ENCODE peak calls at places on chromosome 12, in four cellular contexts. One of them, this sample, is unnamed.

GRCh38 chr12:102510031-102510430 is 29.7 kb upstream of the IGF1 start:
- DNase-seq in stomach: no peak
- DNase-seq in suprapubic skin: no peak
- DNase-seq in GM12878: no peak
- DNase-seq in this sample: no peak

GRCh38 chr12:107560194-107560905 is 125.2 kb upstream of the PWP1 start:
- DNase-seq in stomach: no peak
- DNase-seq in suprapubic skin: no peak
- DNase-seq in GM12878: no peak
- DNase-seq in this sample: no peak

GRCh38 chr12:108126990-108127468 is 2.1 kb upstream of the WSCD2 start:
- DNase-seq in stomach: no peak
- DNase-seq in suprapubic skin: no peak
- DNase-seq in GM12878: no peak
- DNase-seq in this sample: no peak

GRCh38 chr12:45259732-45260480 is 44.0 kb downstream of the ANO6 start:
- DNase-seq in stomach: no peak
- DNase-seq in suprapubic skin: no peak
- DNase-seq in GM12878: no peak
- DNase-seq in this sample: no peak

GRCh38 chr12:49022558-49023178 is 4.1 kb upstream of the PRKAG1 start:
- DNase-seq in stomach: no peak
- DNase-seq in suprapubic skin: no peak
- DNase-seq in GM12878: no peak
- DNase-seq in this sample: no peak

GRCh38 chr12:94078138-94078723 is 70.1 kb upstream of the PLXNC1 start:
- DNase-seq in stomach: no peak
- DNase-seq in suprapubic skin: no peak
- DNase-seq in GM12878: no peak
- DNase-seq in this sample: no peak

GRCh38 chr12:99852666-99853065 is 132.1 kb downstream of the ANKS1B start:
- DNase-seq in stomach: no peak
- DNase-seq in suprapubic skin: no peak
- DNase-seq in GM12878: no peak
- DNase-seq in this sample: no peak

GRCh38 chr12:72829838-72830237 is 557.7 kb downstream of the TRHDE start:
- DNase-seq in stomach: no peak
- DNase-seq in suprapubic skin: no peak
- DNase-seq in GM12878: no peak
- DNase-seq in this sample: no peak

GRCh38 chr12:132921685-132922084 is 34.3 kb upstream of the CHFR start:
- DNase-seq in stomach: no peak
- DNase-seq in suprapubic skin: no peak
- DNase-seq in GM12878: no peak
- DNase-seq in this sample: no peak

GRCh38 chr12:112087851-112088250 is 20.7 kb downstream of the NAA25 start:
- DNase-seq in stomach: no peak
- DNase-seq in suprapubic skin: no peak
- DNase-seq in GM12878: no peak
- DNase-seq in this sample: no peak

GRCh38 chr12:95386056-95386455 is 87.9 kb upstream of the METAP2 start:
- DNase-seq in stomach: no peak
- DNase-seq in suprapubic skin: no peak
- DNase-seq in GM12878: no peak
- DNase-seq in this sample: no peak

GRCh38 chr12:47507221-47507620 is 198.6 kb downstream of the RPAP3 start:
- DNase-seq in stomach: no peak
- DNase-seq in suprapubic skin: no peak
- DNase-seq in GM12878: no peak
- DNase-seq in this sample: no peak

GRCh38 chr12:123050331-123050809 is 69.9 kb downstream of the ARL6IP4 start:
- DNase-seq in stomach: no peak
- DNase-seq in suprapubic skin: no peak
- DNase-seq in GM12878: no peak
- DNase-seq in this sample: no peak

GRCh38 chr12:5534800-5535199 is 102.9 kb downstream of the NTF3 start:
- DNase-seq in stomach: no peak
- DNase-seq in suprapubic skin: no peak
- DNase-seq in GM12878: no peak
- DNase-seq in this sample: no peak

GRCh38 chr12:2413999-2414792 is 361.4 kb downstream of the CACNA1C start:
- DNase-seq in stomach: no peak
- DNase-seq in suprapubic skin: no peak
- DNase-seq in GM12878: no peak
- DNase-seq in this sample: no peak

GRCh38 chr12:122852336-122853275 is 17.3 kb downstream of the HIP1R start:
- DNase-seq in stomach: no peak
- DNase-seq in suprapubic skin: peak; percentile 67
- DNase-seq in GM12878: no peak
- DNase-seq in this sample: no peak

GRCh38 chr12:79067977-79068376 is 203.4 kb downstream of the SYT1 start:
- DNase-seq in stomach: no peak
- DNase-seq in suprapubic skin: no peak
- DNase-seq in GM12878: no peak
- DNase-seq in this sample: no peak

GRCh38 chr12:100899301-100899700 is 104.7 kb downstream of the ANO4 start:
- DNase-seq in stomach: no peak
- DNase-seq in suprapubic skin: no peak
- DNase-seq in GM12878: no peak
- DNase-seq in this sample: no peak

GRCh38 chr12:40907115-40907521 is 214.9 kb downstream of the CNTN1 start:
- DNase-seq in stomach: no peak
- DNase-seq in suprapubic skin: no peak
- DNase-seq in GM12878: peak; percentile 34
- DNase-seq in this sample: no peak

GRCh38 chr12:40915172-40915571 is 222.9 kb downstream of the CNTN1 start:
- DNase-seq in stomach: no peak
- DNase-seq in suprapubic skin: no peak
- DNase-seq in GM12878: no peak
- DNase-seq in this sample: no peak

GRCh38 chr12:40917561-40917960 is 225.3 kb downstream of the CNTN1 start:
- DNase-seq in stomach: no peak
- DNase-seq in suprapubic skin: no peak
- DNase-seq in GM12878: no peak
- DNase-seq in this sample: no peak

DNA sequence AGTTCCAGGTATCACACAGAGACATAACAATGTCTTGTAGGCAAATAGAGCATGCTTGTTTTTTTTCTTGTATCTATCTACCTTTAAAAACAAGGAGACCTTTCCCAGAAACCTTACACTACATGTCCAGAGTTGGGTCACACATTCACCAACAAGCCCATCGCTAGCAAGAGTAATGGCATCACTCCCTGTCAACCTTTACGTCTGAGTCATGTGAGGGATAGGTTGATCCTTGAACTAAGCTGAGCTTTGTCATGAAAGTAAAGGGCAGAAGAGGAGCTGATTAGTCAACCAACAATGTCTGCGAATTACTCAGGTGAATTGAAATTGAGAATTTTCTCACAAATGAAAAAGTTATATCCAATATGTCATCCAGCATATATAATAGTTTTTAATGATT is 219.4 kb downstream of the CNTN1 start:
- DNase-seq in stomach: no peak
- DNase-seq in suprapubic skin: no peak
- DNase-seq in GM12878: no peak
- DNase-seq in this sample: no peak
- H3K4me1 ChIP-seq in stomach: no peaks in the 10 kb centered on the region
- H3K4me1 ChIP-seq in suprapubic skin: no peaks in the 10 kb centered on the region
- H3K4me1 ChIP-seq in GM12878: no peaks in the 10 kb centered on the region
- H3K4me1 ChIP-seq in this sample: no peaks in the 10 kb centered on the region

GRCh38 chr12:50394469-50395029 is 1.9 kb downstream of the FAM186A start:
- DNase-seq in stomach: no peak
- DNase-seq in suprapubic skin: no peak
- DNase-seq in GM12878: no peak
- DNase-seq in this sample: no peak
- TF ChIP-seq POLR2AphosphoS5 in stomach: no peak
- TF ChIP-seq POLR2AphosphoS5 in suprapubic skin: no peak
- TF ChIP-seq POLR2AphosphoS5 in GM12878: no peak
- TF ChIP-seq POLR2AphosphoS5 in this sample: no peak

DNA sequence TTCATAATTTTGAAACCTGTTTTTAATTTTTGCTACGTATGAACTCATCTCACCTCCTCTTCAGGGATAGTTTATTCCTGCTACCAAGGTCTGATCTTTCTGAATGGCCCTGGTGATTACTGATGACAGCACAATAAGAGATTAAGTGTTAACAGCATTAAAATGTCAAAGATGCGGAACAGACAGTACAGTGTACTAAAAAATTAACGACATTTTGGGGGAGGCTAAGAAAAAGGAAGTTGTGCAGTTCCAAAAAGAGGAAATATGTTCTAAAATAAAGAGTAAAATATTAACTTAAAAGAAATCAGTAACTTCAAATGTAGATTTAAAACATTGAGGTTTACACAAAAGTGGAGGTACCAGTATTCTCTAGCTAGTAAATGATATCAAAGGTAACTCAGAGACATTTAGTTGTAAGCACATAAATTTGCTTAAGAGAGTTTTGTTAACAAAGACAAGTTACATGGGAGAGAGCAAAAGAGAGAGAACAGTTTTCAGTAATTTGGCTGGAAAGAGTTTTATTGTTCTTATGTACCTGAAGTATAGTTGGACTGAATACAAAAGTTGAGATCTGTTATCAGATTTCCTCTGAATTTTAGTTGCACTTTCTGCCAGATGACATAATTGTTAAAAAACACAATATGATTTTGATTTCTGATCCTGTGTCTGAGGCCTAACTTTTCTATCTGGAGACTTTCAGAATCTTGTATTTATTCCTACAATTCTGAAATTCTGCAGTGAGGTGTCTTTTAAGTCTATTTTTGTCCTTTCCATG is 4.2 kb upstream of the CLECL1 start:
- DNase-seq in stomach: no peak
- DNase-seq in suprapubic skin: no peak
- DNase-seq in GM12878: no peak
- DNase-seq in this sample: no peak
- H3K4me3 ChIP-seq in stomach: no peak overlapping the region
- H3K4me3 ChIP-seq in suprapubic skin: no peak overlapping the region
- H3K4me3 ChIP-seq in GM12878: no peak overlapping the region
- H3K4me3 ChIP-seq in this sample: no peak overlapping the region

DNA sequence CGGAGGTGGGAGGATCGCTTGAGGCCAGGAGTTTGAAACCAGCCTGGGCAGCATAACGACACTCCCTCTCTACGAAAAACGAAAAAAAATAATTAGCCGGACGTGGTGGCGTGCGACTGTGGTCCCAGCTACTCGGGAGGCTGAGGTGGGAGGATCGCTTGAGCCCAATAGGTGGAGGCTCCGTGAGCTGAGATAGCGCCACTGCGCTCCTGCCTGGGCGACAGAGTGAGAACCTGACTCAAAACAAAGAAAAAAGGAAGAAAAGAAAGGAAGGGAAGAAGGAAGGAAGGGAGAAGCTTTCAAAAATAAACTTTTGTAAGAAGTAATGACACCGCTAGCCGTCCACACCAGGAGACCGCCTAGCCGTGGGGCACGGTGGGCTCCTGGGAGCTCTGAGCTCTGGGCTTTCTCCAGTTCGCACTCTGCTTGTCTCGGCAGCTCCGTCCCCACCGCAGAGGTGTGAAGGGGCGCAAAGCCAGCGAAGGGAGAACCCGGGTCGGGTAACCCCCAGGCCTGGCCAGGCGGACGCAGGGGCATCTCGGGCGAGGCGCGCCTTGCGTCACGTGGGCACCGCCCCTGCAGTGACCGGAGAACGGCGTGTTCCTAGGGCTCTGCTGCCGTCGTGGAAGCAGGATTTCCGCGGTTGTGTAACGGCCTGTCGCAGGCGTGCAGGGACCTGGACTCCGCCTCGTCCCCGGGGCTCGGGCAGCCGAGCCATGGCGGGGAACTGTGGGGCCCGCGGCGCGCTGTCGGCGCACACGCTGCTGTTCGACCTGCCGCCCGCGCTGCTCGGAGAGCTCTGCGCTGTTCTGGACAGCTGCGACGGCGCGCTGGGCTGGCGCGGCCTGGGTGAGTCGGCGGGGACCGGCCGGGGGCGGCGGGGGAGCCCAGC is at the start of gene IRAK3:
- DNase-seq in stomach: peak; percentile 86
- DNase-seq in suprapubic skin: peak; percentile 95
- DNase-seq in GM12878: no peak
- DNase-seq in this sample: peak; percentile 96
- H3K4me1 ChIP-seq in stomach: peaks cover 4% of the 10 kb centered on the region
- H3K4me1 ChIP-seq in suprapubic skin: peaks cover 18% of the 10 kb centered on the region
- H3K4me1 ChIP-seq in GM12878: peaks cover 9% of the 10 kb centered on the region
- H3K4me1 ChIP-seq in this sample: peaks cover 6% of the 10 kb centered on the region

GRCh38 chr12:15220961-15221885 is at the start of gene RERG:
- DNase-seq in stomach: peak; percentile 84
- DNase-seq in suprapubic skin: peak; percentile 83
- DNase-seq in GM12878: peak; percentile 5
- DNase-seq in this sample: no peak
- TF ChIP-seq POLR2AphosphoS5 in stomach: no peak
- TF ChIP-seq POLR2AphosphoS5 in suprapubic skin: no peak
- TF ChIP-seq POLR2AphosphoS5 in GM12878: no peak
- TF ChIP-seq POLR2AphosphoS5 in this sample: peak; percentile 55

GRCh38 chr12:130954544-130954831 is 781 bp downstream of the ADGRD1 start:
- DNase-seq in stomach: no peak
- DNase-seq in suprapubic skin: no peak
- DNase-seq in GM12878: no peak
- DNase-seq in this sample: no peak

GRCh38 chr12:130956009-130956408 is 2.3 kb downstream of the ADGRD1 start:
- DNase-seq in stomach: no peak
- DNase-seq in suprapubic skin: no peak
- DNase-seq in GM12878: no peak
- DNase-seq in this sample: peak; percentile 34

GRCh38 chr12:130956456-130957303 is 3.0 kb downstream of the ADGRD1 start:
- DNase-seq in stomach: no peak
- DNase-seq in suprapubic skin: no peak
- DNase-seq in GM12878: no peak
- DNase-seq in this sample: no peak

GRCh38 chr12:130953783-130954543 is at the start of gene ADGRD1:
- DNase-seq in stomach: peak; percentile 49
- DNase-seq in suprapubic skin: no peak
- DNase-seq in GM12878: no peak
- DNase-seq in this sample: no peak

DNA sequence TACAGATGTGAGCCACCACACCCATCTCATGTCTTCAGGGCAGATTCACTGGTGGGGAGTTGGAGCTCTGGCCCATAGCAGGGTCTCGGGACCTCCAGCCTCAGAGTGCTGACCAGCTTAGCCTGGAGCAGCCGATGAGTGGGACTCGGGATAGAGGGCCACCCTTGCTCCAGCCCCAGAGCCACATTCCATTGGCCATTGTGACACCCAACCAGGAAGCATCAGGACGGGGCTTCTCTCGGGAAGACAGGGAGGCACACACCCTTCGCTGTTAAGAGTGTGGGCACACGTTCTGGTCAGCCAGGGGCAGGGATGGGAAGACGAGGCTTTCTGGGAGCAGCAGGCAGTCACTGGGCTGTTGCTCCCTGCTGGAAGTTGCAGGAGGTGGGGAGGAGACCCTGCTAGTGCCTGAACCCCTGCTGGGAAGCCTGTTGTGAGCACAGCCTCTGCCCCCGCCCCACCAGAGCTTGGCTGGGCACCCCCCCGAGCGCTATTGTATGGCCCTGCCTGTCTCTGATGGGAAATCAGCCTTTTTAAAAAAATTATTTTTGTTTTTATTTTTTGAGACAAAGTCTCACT is 1.6 kb downstream of the ADGRD1 start:
- DNase-seq in stomach: no peak
- DNase-seq in suprapubic skin: no peak
- DNase-seq in GM12878: no peak
- DNase-seq in this sample: peak; percentile 91
- H3K4me3 ChIP-seq in stomach: peak overlapping the region; percentile 47
- H3K4me3 ChIP-seq in suprapubic skin: peak overlapping the region; percentile 48
- H3K4me3 ChIP-seq in GM12878: no peak overlapping the region
- H3K4me3 ChIP-seq in this sample: peak overlapping the region; percentile 55

GRCh38 chr12:15774819-15775218 is 14.4 kb downstream of the EPS8 start:
- DNase-seq in stomach: no peak
- DNase-seq in suprapubic skin: no peak
- DNase-seq in GM12878: no peak
- DNase-seq in this sample: no peak
- H3K4me1 ChIP-seq in stomach: no peaks in the 10 kb centered on the region
- H3K4me1 ChIP-seq in suprapubic skin: peaks cover 21% of the 10 kb centered on the region
- H3K4me1 ChIP-seq in GM12878: no peaks in the 10 kb centered on the region
- H3K4me1 ChIP-seq in this sample: peaks cover 20% of the 10 kb centered on the region

This sample was measured in esophagus muscularis mucosa.